ENCODE peak calls at places on chromosomes 5 and 9, in seven cellular contexts. One of them, this sample, is unnamed.

GRCh38 chr9:92188969-92189781 is 74.0 kb upstream of the SPTLC1 start:
- DNase-seq in mesothelial cell of epicardium: no peak
- DNase-seq in heart right ventricle: no peak
- DNase-seq in NB4: no peak
- DNase-seq in astrocyte: no peak
- DNase-seq in choroid plexus epithelial cell: no peak
- DNase-seq in mucosa of descending colon: no peak
- DNase-seq in this sample: no peak

GRCh38 chr5:64612349-64612961 is 77.8 kb upstream of the SHISAL2B start:
- DNase-seq in NB4: peak
- DNase-seq in mesothelial cell of epicardium: peak
- DNase-seq in astrocyte: peak
- DNase-seq in heart right ventricle: peak
- DNase-seq in choroid plexus epithelial cell: peak
- DNase-seq in mucosa of descending colon: peak
- DNase-seq in this sample: peak

GRCh38 chr5:128965011-128965637 is at the start of gene SLC27A6:
- DNase-seq in NB4: peak
- DNase-seq in astrocyte: no peak
- DNase-seq in mesothelial cell of epicardium: peak
- DNase-seq in choroid plexus epithelial cell: peak
- DNase-seq in mucosa of descending colon: peak
- DNase-seq in heart right ventricle: peak
- DNase-seq in this sample: peak

GRCh38 chr9:76987594-76988200 is 31.8 kb upstream of the FOXB2 start:
- DNase-seq in NB4: peak
- DNase-seq in mesothelial cell of epicardium: no peak
- DNase-seq in heart right ventricle: no peak
- DNase-seq in astrocyte: peak
- DNase-seq in mucosa of descending colon: peak
- DNase-seq in choroid plexus epithelial cell: peak
- DNase-seq in this sample: peak

GRCh38 chr9:98428452-98428851 is 173.0 kb upstream of the TBC1D2 start:
- DNase-seq in mesothelial cell of epicardium: no peak
- DNase-seq in choroid plexus epithelial cell: no peak
- DNase-seq in NB4: no peak
- DNase-seq in mucosa of descending colon: no peak
- DNase-seq in heart right ventricle: no peak
- DNase-seq in astrocyte: no peak
- DNase-seq in this sample: no peak

GRCh38 chr5:104913840-104914239 is 1351.3 kb upstream of the NUDT12 start:
- DNase-seq in choroid plexus epithelial cell: no peak
- DNase-seq in NB4: no peak
- DNase-seq in mesothelial cell of epicardium: no peak
- DNase-seq in heart right ventricle: no peak
- DNase-seq in mucosa of descending colon: no peak
- DNase-seq in astrocyte: no peak
- DNase-seq in this sample: no peak

GRCh38 chr5:37849641-37850040 is 9.8 kb upstream of the GDNF start:
- DNase-seq in heart right ventricle: no peak
- DNase-seq in choroid plexus epithelial cell: no peak
- DNase-seq in NB4: no peak
- DNase-seq in mucosa of descending colon: no peak
- DNase-seq in mesothelial cell of epicardium: no peak
- DNase-seq in astrocyte: no peak
- DNase-seq in this sample: no peak

GRCh38 chr5:61333351-61334223 is 1.5 kb downstream of the ZSWIM6 start:
- DNase-seq in NB4: peak
- DNase-seq in mucosa of descending colon: peak
- DNase-seq in choroid plexus epithelial cell: no peak
- DNase-seq in mesothelial cell of epicardium: peak
- DNase-seq in astrocyte: no peak
- DNase-seq in heart right ventricle: peak
- DNase-seq in this sample: peak

DNA sequence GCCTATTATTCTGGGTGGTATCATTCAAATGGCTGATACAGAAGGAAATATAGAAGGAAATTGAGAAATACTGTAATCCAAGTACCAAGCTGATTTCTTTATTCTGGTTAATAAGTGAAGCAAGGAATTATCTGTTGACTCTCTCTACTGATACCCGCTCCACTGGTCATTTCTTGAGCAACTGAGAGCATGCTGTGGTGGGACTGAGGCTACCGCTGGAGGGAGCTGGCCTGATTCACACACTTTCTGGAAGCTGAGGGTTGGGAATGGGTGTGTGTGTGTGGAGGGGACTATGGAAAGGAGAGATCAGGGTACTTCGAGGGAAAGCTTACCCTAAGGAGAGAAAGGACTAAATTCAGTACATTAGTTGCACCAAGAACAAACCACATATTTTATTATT is 104.1 kb downstream of the UGCG start:
- DNase-seq in NB4: no peak
- DNase-seq in mucosa of descending colon: no peak
- DNase-seq in choroid plexus epithelial cell: no peak
- DNase-seq in mesothelial cell of epicardium: no peak
- DNase-seq in astrocyte: no peak
- DNase-seq in heart right ventricle: no peak
- DNase-seq in this sample: no peak
- TF ChIP-seq CTCF in NB4: no peak
- TF ChIP-seq CTCF in mucosa of descending colon: no peak
- TF ChIP-seq CTCF in choroid plexus epithelial cell: peak
- TF ChIP-seq CTCF in mesothelial cell of epicardium: no peak
- TF ChIP-seq CTCF in astrocyte: no peak
- TF ChIP-seq CTCF in heart right ventricle: no peak
- TF ChIP-seq CTCF in this sample: no peak

GRCh38 chr5:150175536-150175935 is 9.0 kb downstream of the CDX1 start:
- DNase-seq in mucosa of descending colon: no peak
- DNase-seq in astrocyte: no peak
- DNase-seq in choroid plexus epithelial cell: peak
- DNase-seq in NB4: peak
- DNase-seq in mesothelial cell of epicardium: no peak
- DNase-seq in heart right ventricle: no peak
- DNase-seq in this sample: no peak
- TF ChIP-seq CTCF in mucosa of descending colon: no peak
- TF ChIP-seq CTCF in astrocyte: peak
- TF ChIP-seq CTCF in choroid plexus epithelial cell: peak
- TF ChIP-seq CTCF in NB4: peak
- TF ChIP-seq CTCF in mesothelial cell of epicardium: no peak
- TF ChIP-seq CTCF in heart right ventricle: peak
- TF ChIP-seq CTCF in this sample: peak

GRCh38 chr9:18138676-18139075 is 335.3 kb upstream of the ADAMTSL1 start:
- DNase-seq in mesothelial cell of epicardium: no peak
- DNase-seq in choroid plexus epithelial cell: no peak
- DNase-seq in astrocyte: no peak
- DNase-seq in heart right ventricle: no peak
- DNase-seq in NB4: no peak
- DNase-seq in mucosa of descending colon: no peak
- DNase-seq in this sample: no peak

GRCh38 chr9:18142964-18143363 is 331.0 kb upstream of the ADAMTSL1 start:
- DNase-seq in NB4: peak
- DNase-seq in mesothelial cell of epicardium: no peak
- DNase-seq in choroid plexus epithelial cell: peak
- DNase-seq in heart right ventricle: no peak
- DNase-seq in mucosa of descending colon: peak
- DNase-seq in astrocyte: no peak
- DNase-seq in this sample: peak

GRCh38 chr9:18141681-18142080 is 332.3 kb upstream of the ADAMTSL1 start:
- DNase-seq in astrocyte: no peak
- DNase-seq in mucosa of descending colon: no peak
- DNase-seq in mesothelial cell of epicardium: no peak
- DNase-seq in choroid plexus epithelial cell: no peak
- DNase-seq in heart right ventricle: no peak
- DNase-seq in NB4: no peak
- DNase-seq in this sample: no peak

DNA sequence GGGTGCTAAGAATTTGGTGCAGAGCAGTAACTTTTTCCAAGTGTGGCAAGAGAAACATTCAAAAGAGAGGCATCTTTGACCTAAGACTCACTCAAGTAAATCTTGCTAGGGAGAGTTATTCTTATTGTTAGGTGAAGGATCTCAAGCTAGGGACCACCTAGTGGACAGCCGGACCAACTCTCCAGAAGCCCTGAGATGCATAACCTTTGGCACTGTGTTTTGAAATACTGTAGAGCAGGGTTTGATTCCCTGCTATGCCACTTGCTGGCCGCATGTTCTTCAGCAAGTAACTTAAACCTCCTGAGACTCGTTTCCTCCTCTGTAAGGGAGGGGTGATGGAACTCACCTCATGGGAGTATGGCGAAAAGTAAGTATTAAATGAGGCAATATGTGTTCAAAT is 336.1 kb upstream of the ADAMTSL1 start:
- DNase-seq in heart right ventricle: no peak
- DNase-seq in mucosa of descending colon: no peak
- DNase-seq in NB4: peak
- DNase-seq in astrocyte: no peak
- DNase-seq in mesothelial cell of epicardium: no peak
- DNase-seq in choroid plexus epithelial cell: no peak
- DNase-seq in this sample: no peak
- TF ChIP-seq CTCF in heart right ventricle: no peak
- TF ChIP-seq CTCF in mucosa of descending colon: no peak
- TF ChIP-seq CTCF in NB4: no peak
- TF ChIP-seq CTCF in astrocyte: no peak
- TF ChIP-seq CTCF in mesothelial cell of epicardium: no peak
- TF ChIP-seq CTCF in choroid plexus epithelial cell: no peak
- TF ChIP-seq CTCF in this sample: no peak

GRCh38 chr9:79654591-79654990 is 82.8 kb downstream of the TLE4 start:
- DNase-seq in NB4: no peak
- DNase-seq in mesothelial cell of epicardium: no peak
- DNase-seq in heart right ventricle: no peak
- DNase-seq in astrocyte: no peak
- DNase-seq in mucosa of descending colon: no peak
- DNase-seq in choroid plexus epithelial cell: no peak
- DNase-seq in this sample: no peak
- TF ChIP-seq CTCF in NB4: no peak
- TF ChIP-seq CTCF in mesothelial cell of epicardium: no peak
- TF ChIP-seq CTCF in heart right ventricle: no peak
- TF ChIP-seq CTCF in astrocyte: no peak
- TF ChIP-seq CTCF in mucosa of descending colon: no peak
- TF ChIP-seq CTCF in choroid plexus epithelial cell: no peak
- TF ChIP-seq CTCF in this sample: no peak

GRCh38 chr5:136048966-136049365 is 20.2 kb downstream of the TGFBI start:
- DNase-seq in astrocyte: no peak
- DNase-seq in mucosa of descending colon: no peak
- DNase-seq in choroid plexus epithelial cell: no peak
- DNase-seq in mesothelial cell of epicardium: no peak
- DNase-seq in heart right ventricle: no peak
- DNase-seq in NB4: no peak
- DNase-seq in this sample: no peak
- TF ChIP-seq CTCF in astrocyte: no peak
- TF ChIP-seq CTCF in mucosa of descending colon: no peak
- TF ChIP-seq CTCF in choroid plexus epithelial cell: no peak
- TF ChIP-seq CTCF in mesothelial cell of epicardium: no peak
- TF ChIP-seq CTCF in heart right ventricle: no peak
- TF ChIP-seq CTCF in NB4: no peak
- TF ChIP-seq CTCF in this sample: no peak

DNA sequence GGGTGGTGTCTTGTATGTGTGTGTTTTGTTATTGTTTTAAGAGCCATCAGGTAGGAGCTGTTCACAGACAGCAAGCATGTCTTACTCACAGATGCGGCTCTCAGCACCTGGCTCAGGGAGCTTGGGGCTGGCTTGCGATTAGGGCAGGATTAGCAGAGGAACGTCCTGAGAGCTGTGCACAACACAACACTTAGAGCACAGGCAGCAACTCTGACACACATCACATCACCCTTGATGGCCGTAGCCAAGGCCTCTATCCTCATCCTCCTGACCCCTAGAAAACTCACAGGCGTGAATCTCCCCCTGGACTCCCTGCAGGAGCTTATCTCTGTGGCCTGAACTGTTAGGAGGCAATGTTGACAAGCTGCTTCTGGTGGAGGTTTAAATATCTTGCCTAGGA is 7.1 kb upstream of the IL17B start:
- DNase-seq in NB4: no peak
- DNase-seq in heart right ventricle: no peak
- DNase-seq in mesothelial cell of epicardium: no peak
- DNase-seq in astrocyte: no peak
- DNase-seq in choroid plexus epithelial cell: no peak
- DNase-seq in mucosa of descending colon: no peak
- DNase-seq in this sample: no peak
- TF ChIP-seq CTCF in NB4: no peak
- TF ChIP-seq CTCF in heart right ventricle: no peak
- TF ChIP-seq CTCF in mesothelial cell of epicardium: no peak
- TF ChIP-seq CTCF in astrocyte: no peak
- TF ChIP-seq CTCF in choroid plexus epithelial cell: no peak
- TF ChIP-seq CTCF in mucosa of descending colon: no peak
- TF ChIP-seq CTCF in this sample: no peak

GRCh38 chr5:52119768-52120167 is 667.9 kb upstream of the ITGA1 start:
- DNase-seq in choroid plexus epithelial cell: no peak
- DNase-seq in heart right ventricle: no peak
- DNase-seq in NB4: no peak
- DNase-seq in mesothelial cell of epicardium: no peak
- DNase-seq in astrocyte: no peak
- DNase-seq in mucosa of descending colon: no peak
- DNase-seq in this sample: no peak
- TF ChIP-seq CTCF in choroid plexus epithelial cell: no peak
- TF ChIP-seq CTCF in heart right ventricle: no peak
- TF ChIP-seq CTCF in NB4: no peak
- TF ChIP-seq CTCF in mesothelial cell of epicardium: no peak
- TF ChIP-seq CTCF in astrocyte: no peak
- TF ChIP-seq CTCF in mucosa of descending colon: no peak
- TF ChIP-seq CTCF in this sample: no peak

DNA sequence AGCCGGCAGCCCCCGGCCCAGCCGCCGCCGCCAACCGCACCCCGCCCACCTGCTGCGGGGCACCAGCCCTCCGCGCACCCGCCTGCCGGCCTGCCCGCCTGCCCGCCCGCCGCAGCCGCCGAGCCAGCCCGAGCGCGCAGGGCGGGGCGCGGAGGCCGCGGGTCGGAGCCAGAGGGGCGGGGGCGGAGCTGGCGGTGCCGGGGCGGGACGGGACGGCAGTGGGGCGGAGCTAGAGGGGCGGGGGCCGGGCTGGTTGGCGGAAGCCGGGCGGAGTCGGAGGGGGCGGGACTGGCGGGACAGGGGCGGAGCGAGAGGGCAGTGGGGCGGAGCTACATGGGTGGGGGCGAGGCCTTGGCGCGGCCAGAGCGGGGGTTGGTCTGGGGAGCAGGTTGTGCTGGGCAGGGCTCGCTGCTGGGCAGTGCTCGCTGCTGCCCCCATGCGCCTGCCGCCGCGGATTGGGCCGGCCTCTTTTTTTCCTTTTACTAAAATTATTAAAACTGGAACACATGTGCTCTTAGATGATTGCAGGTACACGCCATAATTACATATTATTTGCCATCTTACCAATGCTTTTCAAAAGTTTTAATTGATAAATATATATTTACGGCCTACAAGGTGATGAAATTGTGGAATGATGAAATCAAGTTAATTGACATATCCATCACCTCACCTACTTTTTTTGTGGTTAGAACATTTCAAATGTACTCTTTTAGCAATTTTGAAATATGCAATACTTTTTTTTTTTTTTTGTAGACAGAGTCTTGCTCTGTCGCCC is at the start of gene SH3GLB2:
- DNase-seq in astrocyte: peak
- DNase-seq in mesothelial cell of epicardium: peak
- DNase-seq in NB4: peak
- DNase-seq in choroid plexus epithelial cell: peak
- DNase-seq in heart right ventricle: peak
- DNase-seq in mucosa of descending colon: peak
- DNase-seq in this sample: peak
- TF ChIP-seq CTCF in astrocyte: peak
- TF ChIP-seq CTCF in mesothelial cell of epicardium: peak
- TF ChIP-seq CTCF in NB4: peak
- TF ChIP-seq CTCF in choroid plexus epithelial cell: peak
- TF ChIP-seq CTCF in heart right ventricle: peak
- TF ChIP-seq CTCF in mucosa of descending colon: peak
- TF ChIP-seq CTCF in this sample: peak

This sample was measured in foreskin fibroblast.